ENCODE peak calls at places on chromosomes 1 and 21, in seven cellular contexts. L, H, U, B, O, G and T are unnamed samples.

GRCh38 chr1:26784023-26784871 is 3.5 kb upstream of the PIGV start:
- DNase-seq in B (peak), H (peak), G (peak), L (peak), O (no peak), U (no peak), T (peak)

GRCh38 chr1:238647877-238648276 is 738.5 kb upstream of the CHRM3 start:
- DNase-seq in O (no peak), G (peak), H (peak), L (peak), B (no peak), U (no peak), T (peak)

GRCh38 chr1:234595899-234596298 is 14.1 kb downstream of the IRF2BP2 start:
- DNase-seq in O (no peak), L (no peak), B (no peak), H (no peak), U (no peak), G (no peak), T (no peak)

GRCh38 chr1:17550684-17551584 is 11.4 kb downstream of the ARHGEF10L start:
- DNase-seq in B (peak), H (no peak), G (no peak), L (no peak), O (no peak), U (no peak), T (no peak)

GRCh38 chr1:54413732-54414131 is 7.5 kb upstream of the SSBP3 start:
- DNase-seq in U (no peak), L (no peak), G (no peak), O (no peak), B (no peak), H (no peak), T (no peak)

GRCh38 chr1:108327534-108328462 is 83.9 kb upstream of the NBPF4 start:
- DNase-seq in L (no peak), G (peak), B (no peak), U (no peak), O (no peak), H (no peak), T (no peak)

GRCh38 chr1:160375788-160376524 is 9.1 kb downstream of the NHLH1 start:
- DNase-seq in H (peak), G (peak), O (peak), B (no peak), L (no peak), U (no peak), T (no peak)

GRCh38 chr1:160449494-160449893 is 49.1 kb downstream of the VANGL2 start:
- DNase-seq in O (no peak), L (no peak), G (no peak), B (no peak), U (no peak), H (no peak), T (no peak)

GRCh38 chr1:66436378-66437135 is 97.4 kb upstream of the SGIP1 start:
- DNase-seq in G (no peak), U (no peak), L (peak), B (no peak), O (no peak), H (peak), T (peak)

GRCh38 chr1:113375878-113376277 is 14.4 kb upstream of the MAGI3 start:
- DNase-seq in O (no peak), L (no peak), B (no peak), H (no peak), G (no peak), U (no peak), T (no peak)

GRCh38 chr1:46532095-46532494 is 19.4 kb downstream of the KNCN start:
- DNase-seq in H (no peak), L (no peak), O (no peak), G (no peak), U (no peak), B (no peak), T (no peak)

GRCh38 chr1:15724949-15725880 is 10.8 kb upstream of the SLC25A34 start:
- DNase-seq in G (no peak), O (no peak), U (no peak), B (no peak), H (no peak), L (no peak), T (no peak)

GRCh38 chr21:26920055-26920454 is 46.8 kb downstream of the ADAMTS5 start:
- DNase-seq in H (no peak), L (peak), O (no peak), B (peak), U (no peak), G (no peak), T (no peak)

GRCh38 chr1:40701684-40702083 is 10.2 kb downstream of the NFYC start:
- DNase-seq in B (no peak), H (no peak), U (no peak), L (no peak), G (no peak), O (no peak), T (no peak)
- TF ChIP-seq CTCF in B (no peak), H (no peak), U (no peak), L (no peak), G (no peak), O (no peak), T (no peak)

GRCh38 chr1:228512852-228513243 is 25.7 kb downstream of the RNF187 start:
- DNase-seq in G (no peak), H (no peak), U (no peak), L (no peak), B (no peak), O (peak), T (no peak)
- TF ChIP-seq CTCF in G (no peak), H (no peak), U (no peak), L (no peak), B (no peak), O (no peak), T (no peak)

DNA sequence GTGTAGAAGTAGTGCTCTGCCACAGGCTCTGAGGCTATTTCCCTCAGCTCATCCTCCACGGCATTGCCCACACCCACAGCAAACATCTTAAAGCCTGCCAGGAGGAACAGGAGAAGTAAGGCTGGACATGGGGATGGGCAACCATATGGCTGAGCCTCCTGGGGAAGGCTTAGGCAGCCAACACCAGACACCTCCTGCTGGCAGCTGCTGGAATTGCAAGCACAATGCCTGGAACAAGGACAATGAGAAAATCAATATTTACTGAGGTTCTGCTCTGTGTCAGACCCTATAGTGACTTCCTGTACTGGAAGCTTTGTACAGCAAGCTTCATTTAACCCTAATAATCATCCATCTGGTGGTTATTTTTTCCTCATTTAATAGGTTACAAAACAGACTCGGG is 8.2 kb downstream of the MATN1 start:
- DNase-seq in L (no peak), B (no peak), O (no peak), H (no peak), G (no peak), U (no peak), T (no peak)
- TF ChIP-seq CTCF in L (peak), B (no peak), O (no peak), H (peak), G (peak), U (peak), T (peak)

DNA sequence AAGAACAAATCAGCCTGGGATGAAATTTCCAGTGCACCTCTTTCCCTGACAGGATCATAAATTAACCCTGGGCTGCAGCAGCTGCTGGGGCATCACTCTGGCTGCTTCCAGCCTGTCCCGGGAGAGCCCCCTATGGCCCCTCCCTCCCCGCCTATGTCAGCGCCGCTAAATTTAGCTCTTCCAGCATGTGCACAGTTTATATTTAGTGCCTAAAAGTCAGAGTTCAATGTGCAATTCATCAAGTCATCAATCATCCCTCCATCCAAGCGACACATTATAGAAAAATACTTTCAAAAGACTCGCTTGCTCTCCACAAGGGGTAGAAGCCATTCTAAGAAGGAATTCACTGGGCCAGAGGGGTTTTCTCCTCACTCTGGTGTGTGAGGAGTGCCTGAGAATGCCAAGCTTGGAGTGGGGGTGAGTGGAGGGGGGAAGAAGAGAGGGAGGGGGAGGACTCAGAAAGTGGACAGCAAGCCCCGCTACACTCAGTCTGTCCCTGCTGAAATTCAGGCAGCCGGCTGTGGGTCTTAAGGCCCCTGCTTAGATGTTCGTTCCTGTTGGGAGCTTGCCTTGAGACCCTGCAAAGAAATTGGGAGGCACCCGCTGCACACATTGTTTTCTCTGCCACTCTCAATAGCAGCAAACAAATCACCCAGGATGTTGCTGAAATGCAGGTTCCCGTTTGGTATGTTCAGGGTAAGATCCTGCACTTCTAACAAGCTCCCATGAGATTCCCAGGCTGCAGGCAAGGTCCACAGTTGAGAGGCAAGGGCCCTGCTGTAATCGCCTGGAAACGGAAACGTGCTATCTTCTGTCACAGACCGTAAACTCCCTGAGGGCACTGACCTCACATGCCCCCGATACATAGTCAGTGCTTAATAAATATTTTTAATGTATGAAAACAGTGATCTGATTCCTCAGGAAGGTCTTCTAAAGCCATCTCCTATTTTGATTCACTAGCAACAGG is 37.6 kb downstream of the XCL1 start:
- DNase-seq in O (no peak), B (no peak), H (no peak), U (no peak), G (peak), L (peak), T (no peak)
- TF ChIP-seq CTCF in O (no peak), B (no peak), H (no peak), U (no peak), G (no peak), L (no peak), T (no peak)

GRCh38 chr1:93750946-93751345 is 69.3 kb upstream of the BCAR3 start:
- DNase-seq in O (no peak), B (no peak), G (no peak), U (peak), L (no peak), H (no peak), T (no peak)

GRCh38 chr1:93746423-93746822 is 64.8 kb upstream of the BCAR3 start:
- DNase-seq in G (no peak), L (no peak), U (no peak), B (no peak), O (no peak), H (no peak), T (no peak)

GRCh38 chr1:93751391-93752250 is 70.0 kb upstream of the BCAR3 start:
- DNase-seq in H (no peak), G (no peak), U (no peak), O (no peak), L (no peak), B (no peak), T (peak)

GRCh38 chr1:93749487-93749886 is 67.8 kb upstream of the BCAR3 start:
- DNase-seq in O (no peak), L (no peak), G (no peak), B (no peak), U (no peak), H (no peak), T (no peak)

GRCh38 chr1:93749894-93750301 is 68.3 kb upstream of the BCAR3 start:
- DNase-seq in H (peak), G (peak), U (peak), L (no peak), B (peak), O (no peak), T (no peak)
- TF ChIP-seq CTCF in H (peak), G (peak), U (no peak), L (no peak), B (no peak), O (no peak), T (peak)

GRCh38 chr1:246297314-246298273 is 209.5 kb downstream of the SMYD3 start:
- DNase-seq in B (no peak), H (no peak), L (no peak), G (no peak), U (no peak), O (no peak), T (peak)
- TF ChIP-seq CTCF in B (no peak), H (no peak), L (no peak), G (no peak), U (no peak), O (no peak), T (no peak)